ENCODE peak calls at places on chromosome 11, in nine cellular contexts. One of them, this sample, is unnamed.

GRCh38 chr11:61537326-61537725 is 28.8 kb downstream of the LRRC10B start:
- DNase-seq in fibroblast of mammary gland: no peak
- DNase-seq in activated gamma-delta T cell: no peak
- DNase-seq in bronchial epithelial cell: no peak
- DNase-seq in SW480: no peak
- DNase-seq in Kasumi-1: no peak
- DNase-seq in fibroblast of villous mesenchyme: no peak
- DNase-seq in left cardiac atrium: no peak
- DNase-seq in HEK293T: no peak
- DNase-seq in this sample: no peak

GRCh38 chr11:18065572-18065971 is 19.5 kb upstream of the TPH1 start:
- DNase-seq in fibroblast of mammary gland: no peak
- DNase-seq in activated gamma-delta T cell: no peak
- DNase-seq in bronchial epithelial cell: peak; percentile 63
- DNase-seq in SW480: no peak
- DNase-seq in Kasumi-1: no peak
- DNase-seq in fibroblast of villous mesenchyme: no peak
- DNase-seq in left cardiac atrium: no peak
- DNase-seq in HEK293T: no peak
- DNase-seq in this sample: no peak

GRCh38 chr11:108880510-108880909 is 215.6 kb downstream of the DDX10 start:
- DNase-seq in fibroblast of mammary gland: no peak
- DNase-seq in activated gamma-delta T cell: no peak
- DNase-seq in bronchial epithelial cell: no peak
- DNase-seq in SW480: no peak
- DNase-seq in Kasumi-1: no peak
- DNase-seq in fibroblast of villous mesenchyme: peak; percentile 39
- DNase-seq in left cardiac atrium: no peak
- DNase-seq in HEK293T: no peak
- DNase-seq in this sample: no peak

GRCh38 chr11:78742430-78742829 is 167.8 kb upstream of the NARS2 start:
- DNase-seq in fibroblast of mammary gland: peak; percentile 45
- DNase-seq in activated gamma-delta T cell: no peak
- DNase-seq in bronchial epithelial cell: peak; percentile 79
- DNase-seq in SW480: no peak
- DNase-seq in Kasumi-1: no peak
- DNase-seq in fibroblast of villous mesenchyme: no peak
- DNase-seq in left cardiac atrium: peak; percentile 55
- DNase-seq in HEK293T: no peak
- DNase-seq in this sample: peak; percentile 14

GRCh38 chr11:44949160-44950035 is 1.3 kb downstream of the TP53I11 start:
- DNase-seq in fibroblast of mammary gland: peak; percentile 31
- DNase-seq in activated gamma-delta T cell: no peak
- DNase-seq in bronchial epithelial cell: no peak
- DNase-seq in SW480: no peak
- DNase-seq in Kasumi-1: peak; percentile 26
- DNase-seq in fibroblast of villous mesenchyme: peak; percentile 49
- DNase-seq in left cardiac atrium: no peak
- DNase-seq in HEK293T: peak; percentile 50
- DNase-seq in this sample: no peak

GRCh38 chr11:65992056-65992455 is 9.9 kb downstream of the EIF1AD start:
- DNase-seq in fibroblast of mammary gland: no peak
- DNase-seq in activated gamma-delta T cell: no peak
- DNase-seq in bronchial epithelial cell: no peak
- DNase-seq in SW480: no peak
- DNase-seq in Kasumi-1: no peak
- DNase-seq in fibroblast of villous mesenchyme: no peak
- DNase-seq in left cardiac atrium: no peak
- DNase-seq in HEK293T: no peak
- DNase-seq in this sample: no peak

GRCh38 chr11:111476366-111476765 is 35.8 kb downstream of the BTG4 start:
- DNase-seq in fibroblast of mammary gland: peak; percentile 14
- DNase-seq in activated gamma-delta T cell: no peak
- DNase-seq in bronchial epithelial cell: peak; percentile 44
- DNase-seq in SW480: no peak
- DNase-seq in Kasumi-1: no peak
- DNase-seq in fibroblast of villous mesenchyme: peak; percentile 3
- DNase-seq in left cardiac atrium: no peak
- DNase-seq in HEK293T: no peak
- DNase-seq in this sample: no peak

GRCh38 chr11:111963786-111964385 is 26.7 kb downstream of the DIXDC1 start:
- DNase-seq in fibroblast of mammary gland: peak; percentile 33
- DNase-seq in activated gamma-delta T cell: no peak
- DNase-seq in bronchial epithelial cell: no peak
- DNase-seq in SW480: no peak
- DNase-seq in Kasumi-1: no peak
- DNase-seq in fibroblast of villous mesenchyme: no peak
- DNase-seq in left cardiac atrium: no peak
- DNase-seq in HEK293T: no peak
- DNase-seq in this sample: no peak

GRCh38 chr11:972812-973211 is 47.1 kb downstream of the AP2A2 start:
- DNase-seq in fibroblast of mammary gland: no peak
- DNase-seq in activated gamma-delta T cell: no peak
- DNase-seq in bronchial epithelial cell: no peak
- DNase-seq in SW480: no peak
- DNase-seq in Kasumi-1: no peak
- DNase-seq in fibroblast of villous mesenchyme: no peak
- DNase-seq in left cardiac atrium: no peak
- DNase-seq in HEK293T: no peak
- DNase-seq in this sample: no peak

GRCh38 chr11:68974421-68975194 is 6.2 kb downstream of the MRGPRD start:
- DNase-seq in fibroblast of mammary gland: peak; percentile 37
- DNase-seq in activated gamma-delta T cell: no peak
- DNase-seq in bronchial epithelial cell: peak; percentile 20
- DNase-seq in SW480: peak; percentile 43
- DNase-seq in Kasumi-1: peak; percentile 10
- DNase-seq in fibroblast of villous mesenchyme: no peak
- DNase-seq in left cardiac atrium: no peak
- DNase-seq in HEK293T: peak; percentile 69
- DNase-seq in this sample: no peak

GRCh38 chr11:803770-804598 is 1.0 kb downstream of the PIDD1 start:
- DNase-seq in fibroblast of mammary gland: no peak
- DNase-seq in activated gamma-delta T cell: no peak
- DNase-seq in bronchial epithelial cell: peak; percentile 65
- DNase-seq in SW480: no peak
- DNase-seq in Kasumi-1: no peak
- DNase-seq in fibroblast of villous mesenchyme: no peak
- DNase-seq in left cardiac atrium: no peak
- DNase-seq in HEK293T: no peak
- DNase-seq in this sample: no peak

GRCh38 chr11:125280646-125281045 is 116.1 kb downstream of the PKNOX2 start:
- DNase-seq in fibroblast of mammary gland: no peak
- DNase-seq in activated gamma-delta T cell: no peak
- DNase-seq in bronchial epithelial cell: no peak
- DNase-seq in SW480: no peak
- DNase-seq in Kasumi-1: no peak
- DNase-seq in fibroblast of villous mesenchyme: no peak
- DNase-seq in left cardiac atrium: no peak
- DNase-seq in HEK293T: no peak
- DNase-seq in this sample: no peak

GRCh38 chr11:103923473-103923931 is 112.9 kb upstream of the DDI1 start:
- DNase-seq in fibroblast of mammary gland: no peak
- DNase-seq in activated gamma-delta T cell: no peak
- DNase-seq in bronchial epithelial cell: peak; percentile 69
- DNase-seq in SW480: peak; percentile 72
- DNase-seq in Kasumi-1: no peak
- DNase-seq in fibroblast of villous mesenchyme: no peak
- DNase-seq in left cardiac atrium: no peak
- DNase-seq in HEK293T: no peak
- DNase-seq in this sample: peak; percentile 4

GRCh38 chr11:113557926-113558325 is 82.7 kb upstream of the DRD2 start:
- DNase-seq in fibroblast of mammary gland: no peak
- DNase-seq in activated gamma-delta T cell: no peak
- DNase-seq in bronchial epithelial cell: no peak
- DNase-seq in SW480: peak; percentile 97
- DNase-seq in Kasumi-1: no peak
- DNase-seq in fibroblast of villous mesenchyme: no peak
- DNase-seq in left cardiac atrium: no peak
- DNase-seq in HEK293T: no peak
- DNase-seq in this sample: no peak

GRCh38 chr11:69249641-69250502 is 44.1 kb upstream of the MYEOV start:
- DNase-seq in fibroblast of mammary gland: peak; percentile 8
- DNase-seq in activated gamma-delta T cell: no peak
- DNase-seq in bronchial epithelial cell: peak; percentile 41
- DNase-seq in SW480: peak; percentile 95
- DNase-seq in Kasumi-1: no peak
- DNase-seq in fibroblast of villous mesenchyme: peak; percentile 43
- DNase-seq in left cardiac atrium: no peak
- DNase-seq in HEK293T: no peak
- DNase-seq in this sample: no peak

GRCh38 chr11:13962198-13962561 is 343 bp upstream of the SPON1 start:
- DNase-seq in fibroblast of mammary gland: no peak
- DNase-seq in activated gamma-delta T cell: no peak
- DNase-seq in bronchial epithelial cell: no peak
- DNase-seq in SW480: no peak
- DNase-seq in Kasumi-1: no peak
- DNase-seq in fibroblast of villous mesenchyme: no peak
- DNase-seq in left cardiac atrium: no peak
- DNase-seq in HEK293T: no peak
- DNase-seq in this sample: no peak

GRCh38 chr11:88484873-88485621 is 147.5 kb upstream of the CTSC start:
- DNase-seq in fibroblast of mammary gland: peak; percentile 54
- DNase-seq in activated gamma-delta T cell: no peak
- DNase-seq in bronchial epithelial cell: peak; percentile 54
- DNase-seq in SW480: peak; percentile 63
- DNase-seq in Kasumi-1: peak; percentile 67
- DNase-seq in fibroblast of villous mesenchyme: no peak
- DNase-seq in left cardiac atrium: no peak
- DNase-seq in HEK293T: peak; percentile 63
- DNase-seq in this sample: peak; percentile 24

GRCh38 chr11:13000721-13001120 is 8.4 kb upstream of the RASSF10 start:
- DNase-seq in fibroblast of mammary gland: no peak
- DNase-seq in activated gamma-delta T cell: no peak
- DNase-seq in bronchial epithelial cell: no peak
- DNase-seq in SW480: no peak
- DNase-seq in Kasumi-1: no peak
- DNase-seq in fibroblast of villous mesenchyme: no peak
- DNase-seq in left cardiac atrium: no peak
- DNase-seq in HEK293T: no peak
- DNase-seq in this sample: no peak

GRCh38 chr11:1382831-1383607 is 6.7 kb upstream of the BRSK2 start:
- DNase-seq in fibroblast of mammary gland: peak; percentile 70
- DNase-seq in activated gamma-delta T cell: peak; percentile 71
- DNase-seq in bronchial epithelial cell: peak; percentile 31
- DNase-seq in SW480: peak; percentile 72
- DNase-seq in Kasumi-1: peak; percentile 28
- DNase-seq in fibroblast of villous mesenchyme: peak; percentile 73
- DNase-seq in left cardiac atrium: peak; percentile 90
- DNase-seq in HEK293T: peak; percentile 66
- DNase-seq in this sample: peak; percentile 78

GRCh38 chr11:120398184-120398583 is 62.0 kb downstream of the ARHGEF12 start:
- DNase-seq in fibroblast of mammary gland: peak; percentile 33
- DNase-seq in activated gamma-delta T cell: no peak
- DNase-seq in bronchial epithelial cell: no peak
- DNase-seq in SW480: no peak
- DNase-seq in Kasumi-1: no peak
- DNase-seq in fibroblast of villous mesenchyme: peak; percentile 63
- DNase-seq in left cardiac atrium: no peak
- DNase-seq in HEK293T: no peak
- DNase-seq in this sample: no peak

GRCh38 chr11:74570266-74571061 is 21.9 kb upstream of the POLD3 start:
- DNase-seq in fibroblast of mammary gland: peak; percentile 52
- DNase-seq in activated gamma-delta T cell: no peak
- DNase-seq in bronchial epithelial cell: peak; percentile 65
- DNase-seq in SW480: peak; percentile 70
- DNase-seq in Kasumi-1: peak; percentile 78
- DNase-seq in fibroblast of villous mesenchyme: peak; percentile 58
- DNase-seq in left cardiac atrium: peak; percentile 40
- DNase-seq in HEK293T: peak; percentile 72
- DNase-seq in this sample: peak; percentile 70

GRCh38 chr11:9906043-9906791 is 242.3 kb downstream of the SWAP70 start:
- DNase-seq in fibroblast of mammary gland: peak; percentile 90
- DNase-seq in activated gamma-delta T cell: no peak
- DNase-seq in bronchial epithelial cell: peak; percentile 95
- DNase-seq in SW480: peak; percentile 21
- DNase-seq in Kasumi-1: no peak
- DNase-seq in fibroblast of villous mesenchyme: peak; percentile 85
- DNase-seq in left cardiac atrium: no peak
- DNase-seq in HEK293T: no peak
- DNase-seq in this sample: no peak

GRCh38 chr11:45830596-45830995 is 16.7 kb upstream of the CRY2 start:
- DNase-seq in fibroblast of mammary gland: no peak
- DNase-seq in activated gamma-delta T cell: no peak
- DNase-seq in bronchial epithelial cell: no peak
- DNase-seq in SW480: no peak
- DNase-seq in Kasumi-1: no peak
- DNase-seq in fibroblast of villous mesenchyme: no peak
- DNase-seq in left cardiac atrium: no peak
- DNase-seq in HEK293T: no peak
- DNase-seq in this sample: no peak

GRCh38 chr11:75583710-75584658 is 21.9 kb downstream of the SERPINH1 start:
- DNase-seq in fibroblast of mammary gland: peak; percentile 72
- DNase-seq in activated gamma-delta T cell: no peak
- DNase-seq in bronchial epithelial cell: no peak
- DNase-seq in SW480: no peak
- DNase-seq in Kasumi-1: peak; percentile 48
- DNase-seq in fibroblast of villous mesenchyme: peak; percentile 65
- DNase-seq in left cardiac atrium: peak; percentile 81
- DNase-seq in HEK293T: peak; percentile 57
- DNase-seq in this sample: no peak

GRCh38 chr11:33735426-33736147 is 636 bp downstream of the CD59 start:
- DNase-seq in fibroblast of mammary gland: no peak
- DNase-seq in activated gamma-delta T cell: peak; percentile 25
- DNase-seq in bronchial epithelial cell: no peak
- DNase-seq in SW480: peak; percentile 55
- DNase-seq in Kasumi-1: peak; percentile 17
- DNase-seq in fibroblast of villous mesenchyme: peak; percentile 42
- DNase-seq in left cardiac atrium: peak; percentile 40
- DNase-seq in HEK293T: peak; percentile 41
- DNase-seq in this sample: no peak

GRCh38 chr11:74366576-74366975 is 31.7 kb downstream of the PGM2L1 start:
- DNase-seq in fibroblast of mammary gland: peak; percentile 4
- DNase-seq in activated gamma-delta T cell: no peak
- DNase-seq in bronchial epithelial cell: no peak
- DNase-seq in SW480: no peak
- DNase-seq in Kasumi-1: no peak
- DNase-seq in fibroblast of villous mesenchyme: peak; percentile 61
- DNase-seq in left cardiac atrium: no peak
- DNase-seq in HEK293T: no peak
- DNase-seq in this sample: no peak

GRCh38 chr11:79400717-79401330 is 40.0 kb downstream of the TENM4 start:
- DNase-seq in fibroblast of mammary gland: peak; percentile 57
- DNase-seq in activated gamma-delta T cell: no peak
- DNase-seq in bronchial epithelial cell: peak; percentile 46
- DNase-seq in SW480: peak; percentile 38
- DNase-seq in Kasumi-1: peak; percentile 29
- DNase-seq in fibroblast of villous mesenchyme: no peak
- DNase-seq in left cardiac atrium: no peak
- DNase-seq in HEK293T: peak; percentile 55
- DNase-seq in this sample: peak; percentile 43

GRCh38 chr11:117396970-117397369 is 69.3 kb downstream of the CEP164 start:
- DNase-seq in fibroblast of mammary gland: no peak
- DNase-seq in activated gamma-delta T cell: no peak
- DNase-seq in bronchial epithelial cell: no peak
- DNase-seq in SW480: no peak
- DNase-seq in Kasumi-1: no peak
- DNase-seq in fibroblast of villous mesenchyme: no peak
- DNase-seq in left cardiac atrium: no peak
- DNase-seq in HEK293T: no peak
- DNase-seq in this sample: no peak

GRCh38 chr11:29280452-29280851 is 736.4 kb downstream of the KCNA4 start:
- DNase-seq in fibroblast of mammary gland: no peak
- DNase-seq in activated gamma-delta T cell: no peak
- DNase-seq in bronchial epithelial cell: peak; percentile 90
- DNase-seq in SW480: no peak
- DNase-seq in Kasumi-1: no peak
- DNase-seq in fibroblast of villous mesenchyme: no peak
- DNase-seq in left cardiac atrium: no peak
- DNase-seq in HEK293T: no peak
- DNase-seq in this sample: no peak

GRCh38 chr11:114040706-114041211 is 18.8 kb upstream of the ZBTB16 start:
- DNase-seq in fibroblast of mammary gland: peak; percentile 85
- DNase-seq in activated gamma-delta T cell: no peak
- DNase-seq in bronchial epithelial cell: peak; percentile 48
- DNase-seq in SW480: peak; percentile 76
- DNase-seq in Kasumi-1: no peak
- DNase-seq in fibroblast of villous mesenchyme: peak; percentile 95
- DNase-seq in left cardiac atrium: no peak
- DNase-seq in HEK293T: peak; percentile 52
- DNase-seq in this sample: no peak

GRCh38 chr11:128279861-128280260 is 307.5 kb downstream of the ETS1 start:
- DNase-seq in fibroblast of mammary gland: peak; percentile 45
- DNase-seq in activated gamma-delta T cell: no peak
- DNase-seq in bronchial epithelial cell: peak; percentile 52
- DNase-seq in SW480: peak; percentile 41
- DNase-seq in Kasumi-1: no peak
- DNase-seq in fibroblast of villous mesenchyme: peak; percentile 78
- DNase-seq in left cardiac atrium: no peak
- DNase-seq in HEK293T: no peak
- DNase-seq in this sample: no peak